ENCODE peak calls at places on chromosomes 3 and 15, in five cellular contexts. S, F, C, O and E are unnamed samples.

GRCh38 chr3:107241217-107241616 is 136.0 kb upstream of the CCDC54 start:
- DNase-seq in S (peak; percentile 62), F (peak; percentile 49), C (no peak), O (no peak), E (peak; percentile 4)

GRCh38 chr3:53155763-53156162 is 5.2 kb upstream of the PRKCD start:
- DNase-seq in S (no peak), F (no peak), C (no peak), O (no peak), E (no peak)

GRCh38 chr3:151579571-151580270 is 118.9 kb upstream of the IGSF10 start:
- DNase-seq in S (no peak), F (peak; percentile 10), C (no peak), O (no peak), E (no peak)

GRCh38 chr15:81302605-81303204 is 21.2 kb downstream of the STARD5 start:
- DNase-seq in S (no peak), F (no peak), C (no peak), O (no peak), E (no peak)

GRCh38 chr3:28940530-28940929 is 340.3 kb upstream of the RBMS3 start:
- DNase-seq in S (no peak), F (peak; percentile 90), C (peak; percentile 92), O (no peak), E (no peak)

GRCh38 chr3:79558943-79559342 is 208.9 kb downstream of the ROBO1 start:
- DNase-seq in S (no peak), F (no peak), C (no peak), O (no peak), E (no peak)

GRCh38 chr3:148178508-148178907 is 519.2 kb upstream of the AGTR1 start:
- DNase-seq in S (peak; percentile 4), F (peak; percentile 9), C (no peak), O (no peak), E (no peak)

GRCh38 chr15:74383695-74384565 is 16.5 kb upstream of the CYP11A1 start:
- DNase-seq in S (no peak), F (no peak), C (peak; percentile 84), O (no peak), E (no peak)

GRCh38 chr15:40647523-40647922 is 47.5 kb upstream of the RAD51 start:
- DNase-seq in S (peak; percentile 7), F (no peak), C (no peak), O (no peak), E (no peak)

GRCh38 chr15:76342382-76343201 is 6.0 kb downstream of the ISL2 start:
- DNase-seq in S (peak; percentile 70), F (no peak), C (no peak), O (no peak), E (no peak)

GRCh38 chr15:64006642-64007041 is 39.6 kb downstream of the DAPK2 start:
- DNase-seq in S (no peak), F (no peak), C (no peak), O (no peak), E (no peak)

GRCh38 chr3:104145164-104145563 is 1221.5 kb upstream of the ALCAM start:
- DNase-seq in S (no peak), F (no peak), C (no peak), O (no peak), E (no peak)

GRCh38 chr3:186342197-186342596 is 19.8 kb downstream of the DGKG start:
- DNase-seq in S (no peak), F (peak; percentile 20), C (no peak), O (no peak), E (no peak)

GRCh38 chr3:170164720-170165119 is 16.8 kb downstream of the PHC3 start:
- DNase-seq in S (no peak), F (no peak), C (no peak), O (no peak), E (no peak)

GRCh38 chr3:153829596-153830170 is 291.5 kb upstream of the ARHGEF26 start:
- DNase-seq in S (no peak), F (no peak), C (no peak), O (no peak), E (no peak)

GRCh38 chr15:89631902-89632264 is 23.4 kb downstream of the KIF7 start:
- DNase-seq in S (no peak), F (no peak), C (no peak), O (no peak), E (no peak)

GRCh38 chr15:96336643-96337353 is 6.3 kb downstream of the NR2F2 start:
- DNase-seq in S (peak; percentile 13), F (peak; percentile 71), C (no peak), O (no peak), E (peak; percentile 11)

GRCh38 chr3:128549283-128550112 is 56.5 kb upstream of the GATA2 start:
- DNase-seq in S (peak; percentile 37), F (peak; percentile 88), C (peak; percentile 76), O (no peak), E (no peak)

GRCh38 chr15:68420186-68420684 is 11.7 kb downstream of the ITGA11 start:
- DNase-seq in S (peak; percentile 62), F (peak; percentile 43), C (no peak), O (no peak), E (peak; percentile 38)

GRCh38 chr3:10373686-10374261 is 52.9 kb upstream of the SEC13 start:
- DNase-seq in S (peak; percentile 10), F (peak; percentile 63), C (peak; percentile 69), O (no peak), E (no peak)

GRCh38 chr15:79243723-79244122 is 38.8 kb upstream of the ANKRD34C start:
- DNase-seq in S (peak; percentile 25), F (peak; percentile 7), C (no peak), O (no peak), E (no peak)

GRCh38 chr15:25684521-25685215 is 178.5 kb downstream of the ATP10A start:
- DNase-seq in S (peak; percentile 42), F (no peak), C (peak; percentile 80), O (no peak), E (no peak)

GRCh38 chr3:25428003-25428861 is at the start of gene RARB:
- DNase-seq in S (peak; percentile 89), F (peak; percentile 93), C (peak; percentile 81), O (peak; percentile 39), E (peak; percentile 47)

GRCh38 chr3:55156851-55157650 is 229.2 kb upstream of the LRTM1 start:
- DNase-seq in S (no peak), F (peak; percentile 76), C (no peak), O (no peak), E (no peak)

GRCh38 chr15:40877691-40878090 is 3.7 kb upstream of the RHOV start:
- DNase-seq in S (no peak), F (no peak), C (no peak), O (no peak), E (no peak)

GRCh38 chr3:135860761-135861160 is 104.8 kb upstream of the PPP2R3A start:
- DNase-seq in S (no peak), F (no peak), C (no peak), O (no peak), E (no peak)

GRCh38 chr15:35693887-35694286 is 147.9 kb upstream of the DPH6 start:
- DNase-seq in S (no peak), F (no peak), C (no peak), O (no peak), E (no peak)

GRCh38 chr15:94324835-94325767 is 93.7 kb downstream of the MCTP2 start:
- DNase-seq in S (peak; percentile 16), F (no peak), C (no peak), O (no peak), E (no peak)

GRCh38 chr3:141904203-141904602 is 27.8 kb downstream of the ATP1B3 start:
- DNase-seq in S (no peak), F (no peak), C (no peak), O (no peak), E (no peak)

GRCh38 chr3:126390751-126391150 is 4.0 kb upstream of the CFAP100 start:
- DNase-seq in S (no peak), F (no peak), C (no peak), O (no peak), E (no peak)

GRCh38 chr3:9361691-9362388 is 1.0 kb upstream of the THUMPD3 start:
- DNase-seq in S (peak; percentile 27), F (no peak), C (no peak), O (no peak), E (no peak)
- H2BK15ac ChIP-seq in S (no peak overlapping the region), F (no peak overlapping the region), C (no peak overlapping the region), O (no peak overlapping the region), E (no peak overlapping the region)

GRCh38 chr3:156670652-156671051 is 3.7 kb upstream of the TIPARP start:
- DNase-seq in S (no peak), F (no peak), C (no peak), O (no peak), E (no peak)
- H3K4me1 ChIP-seq in S (peaks cover 2% of the 10 kb centered on the region), F (peaks cover 2% of the 10 kb centered on the region), C (peaks cover 3% of the 10 kb centered on the region), O (no peaks in the 10 kb centered on the region), E (no peaks in the 10 kb centered on the region)

GRCh38 chr15:70053006-70053702 is 44.6 kb downstream of the TLE3 start:
- DNase-seq in S (no peak), F (no peak), C (no peak), O (no peak), E (no peak)
- H3K36me3 ChIP-seq in S (peaks cover 53% of the 10 kb centered on the region), F (peaks cover 87% of the 10 kb centered on the region), C (peaks cover 82% of the 10 kb centered on the region), O (peaks cover 68% of the 10 kb centered on the region), E (peaks cover 59% of the 10 kb centered on the region)

GRCh38 chr3:64620020-64620419 is 67.8 kb downstream of the ADAMTS9 start:
- DNase-seq in S (no peak), F (no peak), C (no peak), O (no peak), E (no peak)

GRCh38 chr3:64617610-64618009 is 70.2 kb downstream of the ADAMTS9 start:
- DNase-seq in S (no peak), F (no peak), C (no peak), O (no peak), E (no peak)

GRCh38 chr3:64619216-64619615 is 68.6 kb downstream of the ADAMTS9 start:
- DNase-seq in S (no peak), F (no peak), C (no peak), O (no peak), E (no peak)

GRCh38 chr3:64612916-64613526 is 74.8 kb downstream of the ADAMTS9 start:
- DNase-seq in S (peak; percentile 93), F (no peak), C (no peak), O (no peak), E (no peak)

DNA sequence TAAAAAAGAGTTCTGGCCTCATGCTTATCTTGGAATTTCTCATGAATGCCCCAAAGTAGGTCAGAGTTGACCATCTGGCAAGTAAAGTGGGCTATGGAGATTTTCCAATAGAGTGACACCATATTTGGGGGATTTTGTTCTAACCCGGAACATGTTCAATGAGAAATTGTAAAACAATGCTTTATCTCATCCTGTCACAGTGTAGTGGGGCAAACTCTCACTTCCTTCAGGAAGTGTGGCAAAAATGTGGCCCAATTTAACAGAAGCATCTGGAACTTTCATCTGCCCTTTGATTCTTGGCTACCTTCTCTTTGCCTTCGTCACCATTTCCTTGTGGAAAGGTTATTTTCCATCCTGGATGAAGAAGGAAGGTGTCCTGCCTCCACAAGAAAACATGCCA is 70.8 kb downstream of the ADAMTS9 start:
- DNase-seq in S (no peak), F (no peak), C (no peak), O (no peak), E (no peak)
- H2BK15ac ChIP-seq in S (no peak overlapping the region), F (no peak overlapping the region), C (no peak overlapping the region), O (no peak overlapping the region), E (no peak overlapping the region)

GRCh38 chr15:77623878-77624524 is 8.7 kb downstream of the LINGO1 start:
- DNase-seq in S (no peak), F (peak; percentile 16), C (no peak), O (no peak), E (no peak)
- H3K4me1 ChIP-seq in S (peaks cover 9% of the 10 kb centered on the region), F (peaks cover 7% of the 10 kb centered on the region), C (no peaks in the 10 kb centered on the region), O (peaks cover 31% of the 10 kb centered on the region), E (peaks cover 38% of the 10 kb centered on the region)